ENCODE peak calls at places on chromosome 17, in seven cellular contexts. W, Y, D, M, G, O and L are unnamed samples. For H3K27me3, the result is how much of the 10 kb centered on the place peaks cover.

GRCh38 chr17:78351449-78352006 is 8.3 kb downstream of the SOCS3 start:
- DNase-seq in M (no peak), W (peak), D (peak), O (peak), Y (no peak), G (peak), L (no peak)

GRCh38 chr17:30336369-30337171 is 2.7 kb upstream of the TMIGD1 start:
- DNase-seq in W (no peak), O (no peak), Y (peak), M (peak), G (no peak), D (peak), L (peak)

GRCh38 chr17:12431188-12431587 is 234.5 kb upstream of the MYOCD start:
- DNase-seq in D (no peak), O (no peak), Y (no peak), M (no peak), W (no peak), G (no peak), L (no peak)

GRCh38 chr17:72342582-72343527 is 222.0 kb downstream of the SOX9 start:
- DNase-seq in O (no peak), W (peak), G (peak), D (no peak), M (no peak), Y (peak), L (no peak)

GRCh38 chr17:42009170-42009569 is 8.1 kb downstream of the DNAJC7 start:
- DNase-seq in D (no peak), M (no peak), O (no peak), W (no peak), Y (no peak), G (no peak), L (peak)

GRCh38 chr17:12667299-12667958 is 1.7 kb downstream of the MYOCD start:
- DNase-seq in D (peak), W (no peak), O (no peak), M (no peak), G (no peak), Y (peak), L (peak)

GRCh38 chr17:75808905-75809621 is 24.5 kb downstream of the UNK start:
- DNase-seq in Y (peak), W (peak), D (no peak), O (peak), G (no peak), M (peak), L (no peak)

GRCh38 chr17:66040402-66040801 is 151.5 kb downstream of the CEP112 start:
- DNase-seq in Y (peak), M (no peak), G (no peak), D (no peak), O (no peak), W (no peak), L (no peak)

GRCh38 chr17:81368623-81369022 is 26.6 kb upstream of the BAHCC1 start:
- DNase-seq in O (no peak), Y (no peak), D (no peak), G (no peak), W (no peak), M (no peak), L (no peak)

GRCh38 chr17:37361543-37361942 is 14.2 kb upstream of the C17orf78 start:
- DNase-seq in D (no peak), G (no peak), Y (no peak), W (no peak), M (no peak), O (no peak), L (peak)

GRCh38 chr17:45409659-45410076 is 23.0 kb downstream of the ARHGAP27 start:
- DNase-seq in Y (no peak), M (no peak), D (no peak), O (peak), G (no peak), W (peak), L (no peak)

GRCh38 chr17:45225051-45225700 is 3.5 kb downstream of the FMNL1 start:
- DNase-seq in M (peak), Y (no peak), W (no peak), O (no peak), G (no peak), D (no peak), L (no peak)

GRCh38 chr17:44005865-44006580 is 1.6 kb downstream of the NAGS start:
- DNase-seq in D (peak), G (peak), O (peak), W (peak), Y (no peak), M (peak), L (no peak)

GRCh38 chr17:60901222-60901621 is 223.6 kb downstream of the BCAS3 start:
- DNase-seq in Y (no peak), O (no peak), W (no peak), M (no peak), G (no peak), D (no peak), L (no peak)

GRCh38 chr17:15930426-15930825 is 14.5 kb upstream of the ADORA2B start:
- DNase-seq in O (no peak), D (no peak), Y (no peak), W (peak), M (no peak), G (peak), L (no peak)

GRCh38 chr17:35723735-35724134 is 7.7 kb upstream of the RASL10B start:
- DNase-seq in M (no peak), W (no peak), O (no peak), D (no peak), Y (no peak), G (no peak), L (no peak)

GRCh38 chr17:40443988-40444899 is 994 bp downstream of the IGFBP4 start:
- DNase-seq in D (peak), Y (no peak), O (no peak), W (no peak), G (no peak), M (no peak), L (no peak)

GRCh38 chr17:671076-671762 is 43.4 kb downstream of the VPS53 start:
- DNase-seq in D (no peak), Y (no peak), G (no peak), W (no peak), M (no peak), O (no peak), L (no peak)

GRCh38 chr17:34892864-34893263 is 68.4 kb downstream of the CCT6B start:
- DNase-seq in D (no peak), O (no peak), G (no peak), M (no peak), Y (peak), W (no peak), L (peak)

GRCh38 chr17:67520916-67521772 is 144.1 kb downstream of the PITPNC1 start:
- DNase-seq in Y (no peak), G (no peak), W (no peak), M (no peak), D (no peak), O (no peak), L (no peak)

GRCh38 chr17:33949100-33949499 is 306.0 kb upstream of the CCL2 start:
- DNase-seq in G (no peak), O (no peak), M (no peak), Y (no peak), W (no peak), D (no peak), L (peak)

GRCh38 chr17:48351916-48352332 is 78.1 kb downstream of the SKAP1 start:
- DNase-seq in G (no peak), W (no peak), D (no peak), Y (peak), O (no peak), M (no peak), L (no peak)

GRCh38 chr17:60971515-60972369 is 294.1 kb downstream of the BCAS3 start:
- DNase-seq in M (peak), Y (peak), W (no peak), O (no peak), G (no peak), D (peak), L (peak)

GRCh38 chr17:68222586-68222985 is 25.3 kb upstream of the AMZ2 start:
- DNase-seq in M (no peak), W (no peak), D (no peak), O (no peak), Y (no peak), G (no peak), L (no peak)

GRCh38 chr17:1056761-1057160 is 59.8 kb downstream of the TIMM22 start:
- DNase-seq in Y (no peak), M (no peak), G (no peak), W (no peak), O (peak), D (no peak), L (peak)

GRCh38 chr17:73189417-73190099 is 3.3 kb upstream of the COG1 start:
- DNase-seq in Y (peak), W (no peak), M (no peak), G (no peak), O (no peak), D (no peak), L (peak)

GRCh38 chr17:78252111-78252634 is 20.7 kb downstream of the TMEM235 start:
- DNase-seq in M (peak), O (no peak), W (peak), D (peak), Y (no peak), G (peak), L (peak)

GRCh38 chr17:13365331-13365730 is 236.4 kb downstream of the HS3ST3A1 start:
- DNase-seq in M (no peak), D (no peak), G (no peak), W (no peak), Y (no peak), O (no peak), L (no peak)

GRCh38 chr17:67563692-67564228 is 154.0 kb upstream of the NOL11 start:
- DNase-seq in M (no peak), W (no peak), O (no peak), D (no peak), Y (no peak), G (no peak), L (no peak)

GRCh38 chr17:74959826-74960738 is 12.5 kb downstream of the HID1 start:
- DNase-seq in M (no peak), W (no peak), Y (no peak), G (no peak), O (no peak), D (no peak), L (no peak)

GRCh38 chr17:13725286-13725990 is 123.7 kb upstream of the HS3ST3A1 start:
- DNase-seq in Y (no peak), O (no peak), W (no peak), G (no peak), D (no peak), M (no peak), L (no peak)

GRCh38 chr17:36602030-36602737 is 801 bp downstream of the MRM1 start:
- DNase-seq in O (no peak), G (peak), D (peak), W (peak), Y (no peak), M (no peak), L (no peak)

GRCh38 chr17:52384695-52385094 is 226.2 kb upstream of the CA10 start:
- DNase-seq in M (no peak), G (no peak), W (no peak), Y (no peak), D (no peak), O (no peak), L (no peak)

GRCh38 chr17:48676963-48677558 is 45.3 kb downstream of the PRAC1 start:
- DNase-seq in O (no peak), M (no peak), D (no peak), Y (peak), W (no peak), G (no peak), L (no peak)

GRCh38 chr17:9644910-9645751 is at the start of gene USP43:
- DNase-seq in O (peak), M (no peak), D (peak), W (peak), G (peak), Y (peak), L (peak)

GRCh38 chr17:68257924-68258323 is 10.1 kb downstream of the AMZ2 start:
- DNase-seq in G (no peak), M (no peak), O (no peak), Y (no peak), D (no peak), W (no peak), L (no peak)

GRCh38 chr17:77120866-77121265 is 19.9 kb upstream of the SEC14L1 start:
- DNase-seq in O (no peak), G (no peak), Y (no peak), W (no peak), D (no peak), M (no peak), L (no peak)
- H3K27ac ChIP-seq in O (peak), G (peak), Y (no peak), W (no peak), D (peak), M (no peak), L (no peak)

DNA sequence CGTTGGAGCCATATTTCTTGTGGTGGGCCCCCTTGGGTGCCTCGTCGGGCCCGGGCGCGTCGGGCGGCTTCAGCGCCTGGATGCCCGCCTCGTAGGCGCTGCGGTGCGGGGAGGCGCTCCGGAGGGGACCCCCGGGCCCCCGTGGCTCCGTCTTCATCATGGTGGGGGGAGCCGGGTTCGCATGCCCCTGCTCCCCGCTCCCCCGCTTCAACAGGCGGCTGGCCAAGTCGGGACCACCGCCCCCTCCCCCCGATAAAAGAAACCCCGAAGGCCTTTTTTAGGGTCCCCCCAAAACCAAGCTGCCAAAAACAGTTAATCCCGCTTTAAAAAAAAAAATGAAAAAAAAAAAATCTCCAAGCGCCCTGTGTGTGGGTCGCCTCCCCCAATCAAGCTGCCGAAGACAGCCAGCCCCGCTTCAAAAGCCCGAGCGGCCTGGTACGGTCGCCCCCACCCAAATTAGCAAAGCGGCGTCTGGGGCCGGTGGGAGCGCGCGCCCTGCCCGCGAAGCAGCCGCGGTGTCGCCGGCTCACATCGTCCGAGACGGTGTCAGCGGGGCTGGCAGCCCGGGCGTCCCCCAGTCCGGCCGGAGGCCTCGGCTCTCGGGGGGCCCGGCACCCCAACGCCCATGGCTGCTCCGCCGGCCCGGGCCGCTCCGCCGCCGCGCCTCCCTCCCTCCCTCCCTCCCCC is at the start of gene PPP1R9B:
- DNase-seq in W (no peak), Y (no peak), M (no peak), D (no peak), G (no peak), O (no peak), L (no peak)
- H3K4me3 ChIP-seq in W (peak), Y (peak), M (peak), D (peak), G (peak), O (peak), L (peak)

DNA sequence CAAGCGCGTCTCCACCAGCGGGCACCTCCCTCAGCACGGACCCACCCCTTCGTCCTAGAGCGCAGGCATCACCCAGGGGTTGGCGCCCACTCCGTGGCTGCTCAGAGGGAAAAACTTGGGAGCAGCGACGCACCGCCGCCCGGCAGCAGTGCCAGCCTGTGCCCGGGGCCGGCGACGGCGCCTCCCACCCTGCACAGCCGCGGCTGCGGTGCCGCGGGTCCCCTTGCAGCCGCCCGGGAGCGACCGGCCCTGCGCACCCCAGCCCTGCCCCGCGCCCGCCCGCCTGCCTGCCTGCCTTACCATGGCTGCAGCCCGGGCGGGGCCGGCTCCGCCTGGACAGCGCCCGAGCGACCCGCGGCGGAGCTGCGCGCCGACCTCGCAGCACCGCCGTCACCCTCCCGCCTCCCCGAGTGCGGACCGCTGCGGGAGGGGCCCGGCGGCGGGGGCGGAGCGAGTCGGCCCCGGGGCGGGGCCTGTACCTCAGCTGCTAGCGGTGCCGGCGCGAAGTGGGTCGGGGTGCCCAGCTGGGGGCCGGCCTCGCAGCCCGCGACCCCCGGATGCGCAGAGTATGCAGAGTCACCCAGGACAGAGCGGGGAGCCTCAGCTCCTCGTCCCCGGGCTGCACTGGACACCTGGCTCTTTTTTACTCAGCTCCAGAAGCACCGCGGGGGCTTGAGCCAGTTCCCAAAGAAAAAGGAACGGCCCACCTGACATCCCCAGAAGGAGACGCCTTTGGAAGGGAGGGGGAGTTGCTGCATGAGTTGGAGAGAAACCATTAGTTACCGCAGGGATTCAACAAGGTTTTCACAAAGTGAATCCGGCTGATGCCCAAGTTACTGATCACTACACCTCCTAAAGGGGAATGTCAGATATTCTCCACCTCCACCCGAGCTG is 17.5 kb upstream of the MTMR4 start:
- DNase-seq in D (peak), W (peak), Y (peak), G (peak), O (peak), M (peak), L (peak)
- H3K27me3 ChIP-seq in D (under half), W (under half), Y (under half), G (under half), O (under half), M (under half), L (under half)

DNA sequence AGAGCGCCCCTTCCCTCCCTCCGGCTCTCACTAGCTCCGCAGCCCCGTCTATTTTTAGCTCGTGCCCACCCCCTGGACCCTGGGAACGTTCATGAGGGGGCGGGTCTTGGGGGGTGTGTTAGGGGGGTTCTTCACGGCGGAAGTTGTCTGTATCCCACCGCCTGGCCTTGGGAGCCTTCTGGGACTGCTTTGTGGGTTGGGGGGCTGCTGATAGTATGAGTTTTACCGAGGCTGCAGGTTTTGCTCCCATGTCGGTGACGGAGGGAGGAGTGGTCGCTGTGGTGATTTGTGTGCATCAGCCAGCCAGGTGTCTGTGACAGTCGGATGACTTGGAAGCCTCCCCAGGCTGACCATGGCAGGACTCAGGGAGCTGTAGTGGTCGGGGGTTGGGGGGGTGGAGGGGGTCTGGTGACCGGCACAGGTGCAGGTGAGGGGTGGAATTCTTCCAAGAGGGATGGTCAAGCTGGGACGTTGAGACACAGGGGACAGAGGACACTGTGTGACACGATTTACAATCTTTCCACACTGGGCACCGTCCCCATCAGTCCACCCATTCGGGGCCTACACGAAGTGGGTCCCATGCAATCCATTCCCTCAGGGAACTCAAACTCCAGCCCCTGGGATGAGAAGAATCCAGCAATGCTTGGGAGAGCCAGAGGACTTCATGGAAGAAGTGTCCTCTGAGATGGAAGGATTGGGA is 1.4 kb downstream of the ATP1B2 start:
- DNase-seq in D (no peak), W (no peak), Y (no peak), O (no peak), G (no peak), M (no peak), L (no peak)
- H3K27ac ChIP-seq in D (peak), W (no peak), Y (no peak), O (no peak), G (no peak), M (no peak), L (peak)

GRCh38 chr17:82753516-82753915 is 1.7 kb downstream of the TBCD start:
- DNase-seq in W (no peak), D (no peak), Y (no peak), O (peak), M (no peak), G (no peak), L (no peak)
- H3K4me3 ChIP-seq in W (no peak), D (no peak), Y (peak), O (no peak), M (no peak), G (no peak), L (peak)